ENCODE peak calls at places on chromosomes 4 and X, in five cellular contexts. One of them, this sample, is unnamed.

GRCh38 chr4:82372874-82373815 is 646 bp downstream of the HNRNPD start:
- DNase-seq in tibial nerve: peak; percentile 56
- DNase-seq in suprapubic skin: peak; percentile 84
- DNase-seq in A549: peak; percentile 69
- DNase-seq in K562: peak; percentile 84
- DNase-seq in this sample: peak; percentile 80

GRCh38 chrX:115023139-115023538 is 5.7 kb upstream of the IL13RA2 start:
- DNase-seq in tibial nerve: no peak
- DNase-seq in suprapubic skin: no peak
- DNase-seq in A549: no peak
- DNase-seq in K562: peak; percentile 6
- DNase-seq in this sample: no peak

GRCh38 chrX:35798042-35798441 is at the start of gene MAGEB16:
- DNase-seq in tibial nerve: no peak
- DNase-seq in suprapubic skin: no peak
- DNase-seq in A549: no peak
- DNase-seq in K562: no peak
- DNase-seq in this sample: no peak

GRCh38 chr4:43837171-43837570 is 611.4 kb downstream of the KCTD8 start:
- DNase-seq in tibial nerve: no peak
- DNase-seq in suprapubic skin: no peak
- DNase-seq in A549: no peak
- DNase-seq in K562: no peak
- DNase-seq in this sample: no peak

GRCh38 chr4:121728066-121728465 is 31.3 kb upstream of the ANXA5 start:
- DNase-seq in tibial nerve: no peak
- DNase-seq in suprapubic skin: no peak
- DNase-seq in A549: peak; percentile 17
- DNase-seq in K562: no peak
- DNase-seq in this sample: no peak

GRCh38 chr4:145805490-145805889 is 125.5 kb downstream of the C4orf51 start:
- DNase-seq in tibial nerve: no peak
- DNase-seq in suprapubic skin: no peak
- DNase-seq in A549: no peak
- DNase-seq in K562: peak; percentile 9
- DNase-seq in this sample: no peak

GRCh38 chrX:53357799-53358530 is 64.5 kb downstream of the SMC1A start:
- DNase-seq in tibial nerve: no peak
- DNase-seq in suprapubic skin: no peak
- DNase-seq in A549: no peak
- DNase-seq in K562: no peak
- DNase-seq in this sample: no peak

GRCh38 chr4:39406763-39407583 is at the start of gene KLB:
- DNase-seq in tibial nerve: no peak
- DNase-seq in suprapubic skin: no peak
- DNase-seq in A549: peak; percentile 22
- DNase-seq in K562: no peak
- DNase-seq in this sample: no peak

GRCh38 chr4:59553063-59553738 is 1646.9 kb upstream of the ADGRL3 start:
- DNase-seq in tibial nerve: no peak
- DNase-seq in suprapubic skin: no peak
- DNase-seq in A549: peak; percentile 28
- DNase-seq in K562: no peak
- DNase-seq in this sample: no peak

GRCh38 chrX:100969936-100970335 is 428 bp downstream of the ARL13A start:
- DNase-seq in tibial nerve: no peak
- DNase-seq in suprapubic skin: no peak
- DNase-seq in A549: no peak
- DNase-seq in K562: no peak
- DNase-seq in this sample: no peak

GRCh38 chr4:131613086-131613823 is 1535.8 kb upstream of the PCDH10 start:
- DNase-seq in tibial nerve: no peak
- DNase-seq in suprapubic skin: no peak
- DNase-seq in A549: no peak
- DNase-seq in K562: no peak
- DNase-seq in this sample: no peak

GRCh38 chr4:62510228-62510627 is 1310.1 kb downstream of the ADGRL3 start:
- DNase-seq in tibial nerve: no peak
- DNase-seq in suprapubic skin: no peak
- DNase-seq in A549: no peak
- DNase-seq in K562: no peak
- DNase-seq in this sample: no peak

GRCh38 chr4:112881842-112882241 is 167.6 kb upstream of the ANK2 start:
- DNase-seq in tibial nerve: no peak
- DNase-seq in suprapubic skin: no peak
- DNase-seq in A549: no peak
- DNase-seq in K562: no peak
- DNase-seq in this sample: peak; percentile 46

GRCh38 chr4:156294577-156294976 is 340.9 kb upstream of the CTSO start:
- DNase-seq in tibial nerve: no peak
- DNase-seq in suprapubic skin: no peak
- DNase-seq in A549: no peak
- DNase-seq in K562: no peak
- DNase-seq in this sample: no peak

GRCh38 chr4:11720292-11720691 is 291.6 kb upstream of the HS3ST1 start:
- DNase-seq in tibial nerve: no peak
- DNase-seq in suprapubic skin: no peak
- DNase-seq in A549: peak; percentile 2
- DNase-seq in K562: no peak
- DNase-seq in this sample: no peak

GRCh38 chr4:165129924-165130323 is 17.3 kb upstream of the TMEM192 start:
- DNase-seq in tibial nerve: no peak
- DNase-seq in suprapubic skin: no peak
- DNase-seq in A549: no peak
- DNase-seq in K562: no peak
- DNase-seq in this sample: no peak

GRCh38 chrX:1162119-1162916 is 50.1 kb downstream of the CRLF2 start:
- DNase-seq in tibial nerve: no peak
- DNase-seq in suprapubic skin: no peak
- DNase-seq in A549: no peak
- DNase-seq in K562: no peak
- DNase-seq in this sample: no peak

GRCh38 chr4:22870847-22871246 is 178.1 kb downstream of the GBA3 start:
- DNase-seq in tibial nerve: no peak
- DNase-seq in suprapubic skin: no peak
- DNase-seq in A549: no peak
- DNase-seq in K562: no peak
- DNase-seq in this sample: no peak

GRCh38 chr4:108619372-108620100 is 840 bp upstream of the RPL34 start:
- DNase-seq in tibial nerve: no peak
- DNase-seq in suprapubic skin: no peak
- DNase-seq in A549: no peak
- DNase-seq in K562: peak; percentile 47
- DNase-seq in this sample: no peak

GRCh38 chrX:97109730-97110129 is 226.0 kb downstream of the RPA4 start:
- DNase-seq in tibial nerve: no peak
- DNase-seq in suprapubic skin: no peak
- DNase-seq in A549: no peak
- DNase-seq in K562: no peak
- DNase-seq in this sample: no peak

GRCh38 chrX:129933700-129934099 is 27.7 kb downstream of the UTP14A start:
- DNase-seq in tibial nerve: no peak
- DNase-seq in suprapubic skin: no peak
- DNase-seq in A549: no peak
- DNase-seq in K562: no peak
- DNase-seq in this sample: no peak

GRCh38 chr4:175560628-175561027 is 251.4 kb downstream of the GPM6A start:
- DNase-seq in tibial nerve: no peak
- DNase-seq in suprapubic skin: no peak
- DNase-seq in A549: peak; percentile 1
- DNase-seq in K562: no peak
- DNase-seq in this sample: no peak

GRCh38 chrX:46965125-46965758 is 53.0 kb downstream of the JADE3 start:
- DNase-seq in tibial nerve: no peak
- DNase-seq in suprapubic skin: no peak
- DNase-seq in A549: no peak
- DNase-seq in K562: no peak
- DNase-seq in this sample: no peak

GRCh38 chr4:94375364-94375763 is 32.7 kb upstream of the HPGDS start:
- DNase-seq in tibial nerve: no peak
- DNase-seq in suprapubic skin: no peak
- DNase-seq in A549: no peak
- DNase-seq in K562: peak; percentile 16
- DNase-seq in this sample: no peak

GRCh38 chr4:118910221-118910620 is 21.6 kb downstream of the SYNPO2 start:
- DNase-seq in tibial nerve: no peak
- DNase-seq in suprapubic skin: no peak
- DNase-seq in A549: no peak
- DNase-seq in K562: no peak
- DNase-seq in this sample: no peak

GRCh38 chr4:11628093-11628725 is 199.5 kb upstream of the HS3ST1 start:
- DNase-seq in tibial nerve: no peak
- DNase-seq in suprapubic skin: no peak
- DNase-seq in A549: no peak
- DNase-seq in K562: no peak
- DNase-seq in this sample: no peak

GRCh38 chrX:130552444-130553073 is 150.8 kb downstream of the RBMX2 start:
- DNase-seq in tibial nerve: no peak
- DNase-seq in suprapubic skin: no peak
- DNase-seq in A549: no peak
- DNase-seq in K562: no peak
- DNase-seq in this sample: no peak

GRCh38 chr4:17758459-17758858 is 23.0 kb downstream of the FAM184B start:
- DNase-seq in tibial nerve: no peak
- DNase-seq in suprapubic skin: no peak
- DNase-seq in A549: no peak
- DNase-seq in K562: no peak
- DNase-seq in this sample: no peak

GRCh38 chrX:153981771-153982533 is 9.4 kb downstream of the TMEM187 start:
- DNase-seq in tibial nerve: peak; percentile 46
- DNase-seq in suprapubic skin: peak; percentile 66
- DNase-seq in A549: no peak
- DNase-seq in K562: no peak
- DNase-seq in this sample: peak; percentile 77

GRCh38 chr4:22237155-22237751 is 278.6 kb downstream of the ADGRA3 start:
- DNase-seq in tibial nerve: no peak
- DNase-seq in suprapubic skin: no peak
- DNase-seq in A549: no peak
- DNase-seq in K562: no peak
- DNase-seq in this sample: no peak

GRCh38 chrX:110327336-110327735 is 9.5 kb upstream of the AMMECR1 start:
- DNase-seq in tibial nerve: no peak
- DNase-seq in suprapubic skin: no peak
- DNase-seq in A549: no peak
- DNase-seq in K562: no peak
- DNase-seq in this sample: no peak

DNA sequence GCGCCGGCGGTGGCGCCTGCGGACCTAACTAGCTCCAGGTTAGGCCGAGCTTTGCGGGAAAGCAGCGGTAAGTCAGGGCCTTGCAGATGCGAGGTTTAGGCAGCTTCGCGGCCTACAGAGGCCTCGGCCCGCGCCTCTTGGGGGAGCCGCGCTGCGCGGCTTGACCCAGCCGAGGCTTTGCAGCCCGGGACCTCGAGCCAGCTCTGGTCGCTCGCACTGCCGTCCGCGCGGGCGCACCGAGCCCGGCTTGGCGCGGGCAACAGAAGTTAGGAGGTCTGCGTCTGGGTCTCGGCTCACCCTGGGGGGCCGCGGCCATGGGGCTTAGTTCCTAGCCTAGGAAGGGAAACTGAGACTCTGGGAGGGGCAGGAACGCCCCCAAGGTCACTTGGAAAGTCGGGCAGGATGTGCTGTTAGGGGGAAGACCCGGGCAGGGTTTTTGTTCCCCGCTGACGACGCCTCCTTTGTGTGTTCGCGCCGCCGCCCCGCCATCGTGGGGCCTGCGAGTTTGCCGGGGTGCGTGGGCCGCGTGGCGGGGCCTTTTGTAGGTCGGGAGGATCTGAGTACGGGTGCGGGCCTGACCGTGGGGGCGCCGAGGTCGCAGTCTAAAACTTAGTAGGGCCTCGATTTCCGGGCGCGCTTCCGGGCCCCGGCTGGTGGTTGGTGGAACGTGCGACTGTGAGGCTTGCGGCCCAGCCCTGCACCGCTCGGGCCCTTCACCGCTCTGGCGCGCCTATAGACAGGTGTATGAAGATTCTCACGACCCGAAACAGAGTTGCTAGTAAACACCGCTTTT is 482 bp downstream of the RNF4 start:
- DNase-seq in tibial nerve: no peak
- DNase-seq in suprapubic skin: no peak
- DNase-seq in A549: peak; percentile 25
- DNase-seq in K562: peak; percentile 70
- DNase-seq in this sample: no peak
- TF ChIP-seq POLR2A in tibial nerve: no peak
- TF ChIP-seq POLR2A in suprapubic skin: no peak
- TF ChIP-seq POLR2A in A549: no peak
- TF ChIP-seq POLR2A in K562: no peak
- TF ChIP-seq POLR2A in this sample: no peak

GRCh38 chr4:164095313-164096110 is 601.0 kb downstream of the TMA16 start:
- DNase-seq in tibial nerve: no peak
- DNase-seq in suprapubic skin: no peak
- DNase-seq in A549: no peak
- DNase-seq in K562: no peak
- DNase-seq in this sample: no peak
- TF ChIP-seq EP300 in tibial nerve: no peak
- TF ChIP-seq EP300 in suprapubic skin: no peak
- TF ChIP-seq EP300 in A549: no peak
- TF ChIP-seq EP300 in K562: no peak
- TF ChIP-seq EP300 in this sample: no peak

GRCh38 chrX:121975666-121976065 is 928.3 kb downstream of the GLUD2 start:
- DNase-seq in tibial nerve: no peak
- DNase-seq in suprapubic skin: no peak
- DNase-seq in A549: no peak
- DNase-seq in K562: no peak
- DNase-seq in this sample: no peak
- TF ChIP-seq POLR2A in tibial nerve: no peak
- TF ChIP-seq POLR2A in suprapubic skin: no peak
- TF ChIP-seq POLR2A in A549: no peak
- TF ChIP-seq POLR2A in K562: no peak
- TF ChIP-seq POLR2A in this sample: no peak

GRCh38 chr4:56791316-56791715 is 30.2 kb downstream of the SPINK2 start:
- DNase-seq in tibial nerve: no peak
- DNase-seq in suprapubic skin: no peak
- DNase-seq in A549: no peak
- DNase-seq in K562: no peak
- DNase-seq in this sample: no peak
- TF ChIP-seq EP300 in tibial nerve: no peak
- TF ChIP-seq EP300 in suprapubic skin: no peak
- TF ChIP-seq EP300 in A549: no peak
- TF ChIP-seq EP300 in K562: no peak
- TF ChIP-seq EP300 in this sample: no peak